ENCODE peak calls at places on chromosome 7, in five cellular contexts. One of them, this sample, is unnamed.
A peak's percentile ranks its signal among the peaks of the same experiment; 100 is the strongest.

GRCh38 chr7:77648742-77649338 is 47.4 kb upstream of the RSBN1L start:
- DNase-seq in uterus: no peak
- DNase-seq in left lung: no peak
- DNase-seq in kidney epithelial cell: no peak
- DNase-seq in Peyer's patch: no peak
- DNase-seq in this sample: no peak

GRCh38 chr7:141884544-141885227 is 31.5 kb upstream of the OR9A4 start:
- DNase-seq in uterus: no peak
- DNase-seq in left lung: no peak
- DNase-seq in kidney epithelial cell: no peak
- DNase-seq in Peyer's patch: no peak
- DNase-seq in this sample: no peak

GRCh38 chr7:84479059-84479458 is 284.5 kb upstream of the SEMA3A start:
- DNase-seq in uterus: no peak
- DNase-seq in left lung: no peak
- DNase-seq in kidney epithelial cell: no peak
- DNase-seq in Peyer's patch: no peak
- DNase-seq in this sample: no peak

GRCh38 chr7:2553108-2553507 is 2.2 kb downstream of the BRAT1 start:
- DNase-seq in uterus: no peak
- DNase-seq in left lung: no peak
- DNase-seq in kidney epithelial cell: no peak
- DNase-seq in Peyer's patch: no peak
- DNase-seq in this sample: no peak

GRCh38 chr7:3095046-3095445 is 51.4 kb upstream of the CARD11 start:
- DNase-seq in uterus: no peak
- DNase-seq in left lung: no peak
- DNase-seq in kidney epithelial cell: no peak
- DNase-seq in Peyer's patch: peak; percentile 76
- DNase-seq in this sample: no peak

GRCh38 chr7:43363429-43363894 is 219.4 kb upstream of the STK17A start:
- DNase-seq in uterus: no peak
- DNase-seq in left lung: no peak
- DNase-seq in kidney epithelial cell: no peak
- DNase-seq in Peyer's patch: no peak
- DNase-seq in this sample: no peak

GRCh38 chr7:43735802-43736603 is 6.7 kb upstream of the COA1 start:
- DNase-seq in uterus: no peak
- DNase-seq in left lung: no peak
- DNase-seq in kidney epithelial cell: no peak
- DNase-seq in Peyer's patch: no peak
- DNase-seq in this sample: no peak

GRCh38 chr7:24341677-24342076 is 57.7 kb downstream of the NPY start:
- DNase-seq in uterus: no peak
- DNase-seq in left lung: no peak
- DNase-seq in kidney epithelial cell: no peak
- DNase-seq in Peyer's patch: no peak
- DNase-seq in this sample: no peak

GRCh38 chr7:139822855-139823254 is 6.2 kb upstream of the TBXAS1 start:
- DNase-seq in uterus: no peak
- DNase-seq in left lung: no peak
- DNase-seq in kidney epithelial cell: no peak
- DNase-seq in Peyer's patch: no peak
- DNase-seq in this sample: no peak

GRCh38 chr7:48455363-48455762 is 284.1 kb downstream of the ABCA13 start:
- DNase-seq in uterus: no peak
- DNase-seq in left lung: no peak
- DNase-seq in kidney epithelial cell: no peak
- DNase-seq in Peyer's patch: no peak
- DNase-seq in this sample: no peak

GRCh38 chr7:48458701-48459509 is 287.6 kb downstream of the ABCA13 start:
- DNase-seq in uterus: no peak
- DNase-seq in left lung: no peak
- DNase-seq in kidney epithelial cell: no peak
- DNase-seq in Peyer's patch: no peak
- DNase-seq in this sample: no peak

GRCh38 chr7:48454750-48455192 is 283.5 kb downstream of the ABCA13 start:
- DNase-seq in uterus: no peak
- DNase-seq in left lung: peak; percentile 69
- DNase-seq in kidney epithelial cell: no peak
- DNase-seq in Peyer's patch: no peak
- DNase-seq in this sample: no peak
- TF ChIP-seq CTCF in uterus: no peak
- TF ChIP-seq CTCF in left lung: no peak
- TF ChIP-seq CTCF in kidney epithelial cell: no peak
- TF ChIP-seq CTCF in Peyer's patch: no peak
- TF ChIP-seq CTCF in this sample: no peak

DNA sequence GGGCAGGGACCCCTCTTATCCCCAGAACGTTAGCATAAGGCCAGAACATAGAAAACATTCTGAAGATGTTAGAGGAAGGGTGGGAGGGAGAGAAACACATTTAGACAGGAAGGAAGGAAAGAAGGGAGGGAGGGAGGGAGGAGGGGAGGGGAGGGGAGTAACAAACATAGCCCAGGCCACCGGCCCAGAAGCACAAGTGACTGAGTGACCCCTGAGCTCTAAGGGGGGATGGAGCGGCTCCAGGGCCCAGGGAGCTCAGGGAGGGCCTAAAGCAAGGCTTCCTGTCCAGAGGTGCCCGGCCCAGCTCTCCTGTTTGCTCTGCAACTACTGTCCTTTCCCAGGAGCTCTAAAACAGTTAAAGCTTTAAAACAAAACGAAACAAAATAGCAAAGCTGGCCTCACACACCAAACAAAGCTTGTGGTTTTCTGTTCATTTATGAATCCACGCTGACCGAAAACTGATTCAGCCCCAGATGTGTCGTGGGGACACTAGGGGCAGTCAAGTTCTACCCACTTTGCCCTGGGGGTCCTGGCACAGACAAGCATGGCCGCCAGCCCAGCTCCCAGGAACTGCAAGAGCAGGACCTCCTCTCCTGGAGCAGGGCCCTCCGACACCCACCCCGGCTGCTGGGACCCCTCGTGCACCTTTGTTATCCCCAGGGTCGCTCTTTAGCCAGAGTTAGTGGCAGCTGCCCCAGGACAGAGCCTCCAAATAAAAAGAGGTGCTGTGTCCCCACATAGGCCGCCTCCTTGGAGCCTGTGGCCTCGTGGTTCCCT is 496.2 kb upstream of the FOXK1 start:
- DNase-seq in uterus: no peak
- DNase-seq in left lung: peak; percentile 21
- DNase-seq in kidney epithelial cell: no peak
- DNase-seq in Peyer's patch: no peak
- DNase-seq in this sample: no peak
- TF ChIP-seq CTCF in uterus: no peak
- TF ChIP-seq CTCF in left lung: no peak
- TF ChIP-seq CTCF in kidney epithelial cell: no peak
- TF ChIP-seq CTCF in Peyer's patch: no peak
- TF ChIP-seq CTCF in this sample: no peak

DNA sequence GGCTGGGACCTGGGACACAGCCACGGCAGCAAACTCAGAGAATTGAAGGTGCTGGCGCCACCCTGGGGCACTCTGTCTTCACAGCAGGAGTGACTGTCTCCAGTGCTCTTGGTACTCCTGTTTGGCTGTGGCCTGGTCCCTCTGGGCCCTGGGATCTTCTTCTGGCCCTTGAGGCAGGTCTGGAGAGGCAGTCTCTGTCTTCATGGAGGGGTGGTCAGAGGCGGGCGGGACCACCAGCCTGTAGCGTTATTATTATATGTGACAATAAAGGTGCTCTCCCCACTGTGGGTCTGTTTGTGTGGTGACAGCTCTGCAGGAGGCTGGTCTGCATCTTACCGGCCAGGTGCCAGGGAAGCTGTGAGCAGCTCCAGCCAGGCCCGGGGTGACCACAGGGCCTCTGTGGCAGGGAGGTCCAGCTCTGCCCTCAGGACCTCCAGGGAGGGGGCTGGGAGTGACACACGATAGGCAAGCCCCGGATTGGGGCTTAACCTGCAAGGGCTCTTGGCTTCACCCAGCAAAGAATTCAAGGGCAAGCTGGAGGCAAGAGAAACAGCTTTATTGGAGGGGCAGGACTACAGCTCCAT is 70.3 kb downstream of the MYL10 start:
- DNase-seq in uterus: peak; percentile 8
- DNase-seq in left lung: no peak
- DNase-seq in kidney epithelial cell: no peak
- DNase-seq in Peyer's patch: peak; percentile 41
- DNase-seq in this sample: no peak
- TF ChIP-seq CTCF in uterus: no peak
- TF ChIP-seq CTCF in left lung: no peak
- TF ChIP-seq CTCF in kidney epithelial cell: peak; percentile 14
- TF ChIP-seq CTCF in Peyer's patch: no peak
- TF ChIP-seq CTCF in this sample: peak; percentile 21

GRCh38 chr7:47991741-47992311 is 12.4 kb upstream of the HUS1 start:
- DNase-seq in uterus: peak; percentile 78
- DNase-seq in left lung: peak; percentile 98
- DNase-seq in kidney epithelial cell: no peak
- DNase-seq in Peyer's patch: peak; percentile 96
- DNase-seq in this sample: peak; percentile 30
- TF ChIP-seq CTCF in uterus: peak; percentile 67
- TF ChIP-seq CTCF in left lung: peak; percentile 55
- TF ChIP-seq CTCF in kidney epithelial cell: peak; percentile 78
- TF ChIP-seq CTCF in Peyer's patch: peak; percentile 67
- TF ChIP-seq CTCF in this sample: peak; percentile 80